ENCODE peak calls at places on chromosome 16, in six cellular contexts. R is chondrocyte; J is NCI-H446; I is LHCN-M2; D is T1000; G is effector memory CD4-positive, alpha-beta T cell. W is an unnamed sample.

GRCh38 chr16:83744521-83744981 is 63.2 kb upstream of the HSBP1 start:
- DNase-seq in D (peak; percentile 39), I (peak; percentile 72), G (no peak), J (no peak), R (no peak), W (no peak)

GRCh38 chr16:89316701-89317100 is 99.2 kb downstream of the ZNF778 start:
- DNase-seq in D (no peak), R (peak; percentile 78), G (no peak), I (no peak), J (no peak), W (no peak)

GRCh38 chr16:68370921-68371651 is 60.3 kb downstream of the PRMT7 start:
- DNase-seq in D (no peak), R (peak; percentile 89), I (no peak), J (no peak), G (no peak), W (no peak)

GRCh38 chr16:70250748-70251650 is 741 bp downstream of the EXOSC6 start:
- DNase-seq in R (peak; percentile 93), D (no peak), I (peak; percentile 50), G (peak; percentile 16), J (peak; percentile 31), W (peak; percentile 28)

GRCh38 chr16:85759631-85760419 is 8.9 kb upstream of the C16orf74 start:
- DNase-seq in J (no peak), I (no peak), D (no peak), G (no peak), R (no peak), W (peak; percentile 53)

GRCh38 chr16:65111306-65111705 is 10.6 kb downstream of the CDH11 start:
- DNase-seq in J (no peak), R (no peak), G (no peak), D (peak; percentile 15), I (no peak), W (no peak)

GRCh38 chr16:21276090-21276489 is 2.0 kb downstream of the CRYM start:
- DNase-seq in G (no peak), J (no peak), I (peak; percentile 12), D (no peak), R (no peak), W (no peak)

GRCh38 chr16:23608194-23608593 is 12.1 kb upstream of the NDUFAB1 start:
- DNase-seq in I (peak; percentile 41), G (no peak), J (no peak), D (peak; percentile 16), R (no peak), W (no peak)

GRCh38 chr16:79599256-79599836 is 1.2 kb downstream of the MAF start:
- DNase-seq in D (no peak), G (no peak), J (no peak), I (peak; percentile 13), R (no peak), W (no peak)